ENCODE peak calls at places on chromosomes 11 and 22, in four cellular contexts. B is left cardiac atrium; Z is T-helper 2 cell treated with Interferon-gamma antibody and Interleukin-4, amounts not matched to agents 5 μg/mL and 100 μg/mL, for 36 hours; T is HuH-7.5. V is an unnamed sample.

GRCh38 chr11:122737951-122738693 is 82.6 kb downstream of the UBASH3B start:
- DNase-seq in B (no peak), Z (no peak), T (no peak), V (no peak)

GRCh38 chr11:60926500-60926899 is 2.2 kb downstream of the TMEM132A start:
- DNase-seq in B (no peak), Z (no peak), T (no peak), V (no peak)

GRCh38 chr11:62402226-62402625 is 16.6 kb upstream of the SCGB1A1 start:
- DNase-seq in B (peak; percentile 72), Z (peak; percentile 42), T (no peak), V (no peak)

GRCh38 chr11:110490886-110491285 is 61.1 kb downstream of the FDX1 start:
- DNase-seq in B (no peak), Z (no peak), T (no peak), V (no peak)

GRCh38 chr11:124865902-124866851 is 945 bp downstream of the ROBO3 start:
- DNase-seq in B (no peak), Z (peak; percentile 44), T (peak; percentile 82), V (peak; percentile 29)

GRCh38 chr22:28181332-28181731 is 262.3 kb upstream of the PITPNB start:
- DNase-seq in B (no peak), Z (no peak), T (no peak), V (no peak)

GRCh38 chr11:63491240-63491587 is 247 bp upstream of the PLAAT5 start:
- DNase-seq in B (no peak), Z (no peak), T (no peak), V (no peak)

GRCh38 chr11:16860632-16861031 is 122.2 kb downstream of the C11orf58 start:
- DNase-seq in B (no peak), Z (no peak), T (no peak), V (no peak)

GRCh38 chr11:71948314-71949027 is 19.6 kb downstream of the RNF121 start:
- DNase-seq in B (no peak), Z (no peak), T (peak; percentile 28), V (no peak)

GRCh38 chr22:22395230-22395629 is 113.3 kb downstream of the ZNF280B start:
- DNase-seq in B (no peak), Z (no peak), T (no peak), V (peak; percentile 68)

GRCh38 chr11:125345706-125346561 is 150.1 kb downstream of the FEZ1 start:
- DNase-seq in B (peak; percentile 85), Z (peak; percentile 14), T (peak; percentile 42), V (no peak)

GRCh38 chr11:114247070-114247789 is 49.0 kb upstream of the NNMT start:
- DNase-seq in B (no peak), Z (no peak), T (no peak), V (no peak)

GRCh38 chr11:134471341-134472187 is 59.5 kb upstream of the B3GAT1 start:
- DNase-seq in B (no peak), Z (no peak), T (no peak), V (no peak)

GRCh38 chr11:119681537-119681936 is 47.5 kb downstream of the NECTIN1 start:
- DNase-seq in B (no peak), Z (no peak), T (no peak), V (no peak)

GRCh38 chr22:50191041-50191740 is 5.5 kb downstream of the TRABD start:
- DNase-seq in B (peak; percentile 56), Z (peak; percentile 63), T (no peak), V (peak; percentile 93)

GRCh38 chr11:112852141-112852853 is 108.9 kb upstream of the NCAM1 start:
- DNase-seq in B (no peak), Z (no peak), T (no peak), V (no peak)

GRCh38 chr11:5807580-5807979 is 1.1 kb upstream of the OR52N2 start:
- DNase-seq in B (no peak), Z (no peak), T (no peak), V (no peak)

GRCh38 chr11:116853461-116854073 is 16.1 kb upstream of the APOA1 start:
- DNase-seq in B (no peak), Z (peak; percentile 81), T (no peak), V (peak; percentile 65)

GRCh38 chr11:84642500-84642899 is 984.6 kb downstream of the DLG2 start:
- DNase-seq in B (no peak), Z (no peak), T (no peak), V (no peak)

GRCh38 chr11:128496684-128497056 is 90.7 kb downstream of the ETS1 start:
- DNase-seq in B (no peak), Z (no peak), T (no peak), V (no peak)

GRCh38 chr11:113387605-113388211 is at the start of gene ANKK1:
- DNase-seq in B (no peak), Z (no peak), T (no peak), V (no peak)

GRCh38 chr11:69075421-69076128 is 26.8 kb downstream of the TPCN2 start:
- DNase-seq in B (peak; percentile 88), Z (no peak), T (no peak), V (no peak)

V was measured in naive B cell.